ENCODE peak calls at places on chromosomes 11 and 22, in six cellular contexts. F is body of pancreas, X is SK-N-SH, V is A673, E is ascending aorta, J is sigmoid colon. O is an unnamed sample. For H3K27me3, the result is how much of the 10 kb centered on the place peaks cover.

GRCh38 chr11:75911459-75911858 is 96.4 kb downstream of the UVRAG start:
- DNase-seq in F (no peak), X (no peak), V (no peak), E (no peak), J (peak), O (no peak)

GRCh38 chr11:69239320-69240040 is 54.5 kb upstream of the MYEOV start:
- DNase-seq in F (no peak), X (no peak), V (no peak), E (no peak), J (peak), O (no peak)

GRCh38 chr11:43585877-43586608 is 94.5 kb upstream of the HSD17B12 start:
- DNase-seq in F (no peak), X (no peak), V (no peak), E (no peak), J (no peak), O (no peak)

GRCh38 chr11:102253018-102253775 is 64.1 kb upstream of the BIRC3 start:
- DNase-seq in F (no peak), X (no peak), V (no peak), E (no peak), J (no peak), O (no peak)

GRCh38 chr11:69637956-69638871 is 2.7 kb upstream of the CCND1 start:
- DNase-seq in F (peak), X (peak), V (peak), E (no peak), J (peak), O (no peak)

GRCh38 chr11:114883472-114883871 is 205.1 kb downstream of the NXPE2 start:
- DNase-seq in F (no peak), X (no peak), V (no peak), E (no peak), J (no peak), O (no peak)

GRCh38 chr11:45994421-45995341 is 72.2 kb downstream of the LARGE2 start:
- DNase-seq in F (no peak), X (peak), V (no peak), E (no peak), J (no peak), O (no peak)

GRCh38 chr11:64250875-64251721 is at the start of gene PLCB3:
- DNase-seq in F (peak), X (peak), V (peak), E (no peak), J (peak), O (peak)

GRCh38 chr22:49925525-49926128 is 7.2 kb downstream of the CRELD2 start:
- DNase-seq in F (no peak), X (no peak), V (no peak), E (no peak), J (no peak), O (no peak)

GRCh38 chr11:29280452-29280851 is 736.4 kb downstream of the KCNA4 start:
- DNase-seq in F (no peak), X (no peak), V (no peak), E (no peak), J (no peak), O (no peak)

GRCh38 chr11:29282088-29282487 is 734.7 kb downstream of the KCNA4 start:
- DNase-seq in F (no peak), X (no peak), V (peak), E (no peak), J (no peak), O (no peak)

DNA sequence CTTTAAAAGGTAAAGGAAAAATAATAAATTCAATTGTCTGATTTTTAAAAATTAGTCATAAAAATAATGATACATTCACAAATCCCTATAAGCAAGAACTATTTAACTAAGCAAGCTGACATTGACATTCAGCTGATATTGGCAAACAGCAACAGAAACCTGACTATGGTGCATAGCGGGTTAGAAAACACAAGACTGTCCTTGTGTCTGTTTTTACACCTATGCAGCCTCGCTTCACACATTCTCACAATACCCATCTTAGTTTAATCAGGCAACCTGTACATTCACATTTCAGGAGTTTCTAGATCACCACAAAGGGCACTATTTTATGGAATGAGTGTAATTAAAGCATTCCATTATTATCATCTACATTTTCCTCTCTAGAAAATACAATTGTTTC is 737.1 kb downstream of the KCNA4 start:
- DNase-seq in F (no peak), X (no peak), V (no peak), E (no peak), J (no peak), O (no peak)
- H3K27me3 ChIP-seq in F (under half), X (under half), V (under half), E (under half), J (under half), O (under half)

GRCh38 chr22:44068422-44069191 is 44.5 kb downstream of the PARVB start:
- DNase-seq in F (no peak), X (no peak), V (no peak), E (peak), J (no peak), O (no peak)
- TF ChIP-seq CTCF in F (no peak), X (no peak), V (no peak), E (no peak), J (no peak), O (no peak)

DNA sequence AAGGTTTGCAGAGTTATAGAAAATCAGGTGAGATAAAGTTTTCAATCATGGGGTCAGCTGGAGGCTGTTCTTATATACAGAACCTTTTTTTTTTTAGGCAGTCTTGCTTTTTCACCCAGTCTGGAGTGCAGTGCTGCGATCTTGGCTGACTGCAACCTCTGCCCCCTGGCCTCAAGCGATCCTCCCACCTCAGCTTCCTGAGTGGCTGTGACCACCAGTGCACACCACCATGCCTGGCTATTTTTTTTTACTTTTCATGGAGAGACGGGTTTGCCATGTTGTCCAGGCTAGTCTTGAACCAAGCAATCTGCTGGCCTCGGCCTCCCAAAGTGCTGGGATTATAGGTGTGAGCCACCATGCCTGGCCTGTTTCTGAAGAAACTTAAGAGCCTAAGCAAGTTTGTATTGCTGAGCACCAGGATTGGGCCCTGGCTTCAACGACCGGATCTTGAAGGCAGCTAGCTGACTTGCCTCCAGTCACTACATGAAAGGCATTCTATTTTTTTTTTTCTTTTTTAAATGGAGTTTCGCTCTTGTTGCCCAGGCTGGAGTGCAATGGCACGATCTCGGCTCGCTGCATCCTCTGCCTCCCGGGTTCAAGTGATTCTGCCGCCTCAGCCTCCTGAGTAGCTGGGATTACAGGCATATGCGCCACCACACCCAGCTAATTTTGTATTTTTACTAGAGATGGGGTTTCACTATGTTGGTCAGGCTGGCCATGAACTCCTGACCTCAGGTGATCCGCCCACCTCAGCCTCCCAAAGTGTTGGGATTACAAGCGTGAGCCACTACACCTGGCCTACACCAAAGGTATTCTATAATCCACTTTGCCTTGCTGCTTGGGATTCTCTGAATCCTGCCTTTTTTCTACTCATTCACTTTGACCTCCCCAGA is 7.6 kb downstream of the XBP1 start:
- DNase-seq in F (peak), X (no peak), V (no peak), E (no peak), J (no peak), O (no peak)
- H3K27ac ChIP-seq in F (peak), X (no peak), V (no peak), E (no peak), J (no peak), O (no peak)

DNA sequence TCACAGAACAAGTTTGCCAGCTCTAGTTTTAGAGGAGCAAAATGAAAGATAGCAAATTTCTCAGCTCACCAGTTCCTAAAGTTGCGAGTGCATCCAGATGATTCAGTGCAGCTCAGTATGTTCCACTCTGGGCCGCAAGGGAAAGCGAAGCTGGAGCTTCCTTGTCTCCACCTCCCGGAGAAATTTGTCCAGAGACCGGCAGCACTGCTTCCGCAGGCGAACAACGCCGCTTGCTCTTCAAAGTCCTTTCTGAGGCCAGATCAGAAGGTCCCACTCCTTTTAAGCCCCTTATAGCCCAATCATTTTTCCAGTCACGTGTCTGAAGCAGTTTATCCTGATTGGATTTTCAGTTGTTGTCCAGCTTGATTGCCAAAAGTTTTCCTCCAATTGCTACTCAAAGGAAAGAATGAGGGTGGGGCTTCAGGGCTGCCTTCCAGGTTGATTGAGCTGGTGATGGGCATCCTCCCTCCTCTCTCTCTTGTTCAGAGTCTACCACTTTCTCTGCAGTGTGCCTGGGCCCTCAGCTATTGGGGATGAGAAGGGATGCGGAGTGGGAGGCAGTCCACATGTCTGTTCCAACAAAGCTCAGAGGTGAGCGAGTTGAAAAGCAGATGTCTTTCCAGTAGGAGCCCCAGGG is at the start of gene ZNF280A:
- DNase-seq in F (no peak), X (no peak), V (peak), E (no peak), J (no peak), O (no peak)
- H3K27me3 ChIP-seq in F (under half), X (under half), V (under half), E (under half), J (under half), O (under half)

GRCh38 chr11:7904910-7905309 is 26.2 kb downstream of the OR10A6 start:
- DNase-seq in F (no peak), X (no peak), V (no peak), E (no peak), J (no peak), O (no peak)
- TF ChIP-seq CTCF in F (no peak), X (peak), V (peak), E (peak), J (no peak), O (peak)

DNA sequence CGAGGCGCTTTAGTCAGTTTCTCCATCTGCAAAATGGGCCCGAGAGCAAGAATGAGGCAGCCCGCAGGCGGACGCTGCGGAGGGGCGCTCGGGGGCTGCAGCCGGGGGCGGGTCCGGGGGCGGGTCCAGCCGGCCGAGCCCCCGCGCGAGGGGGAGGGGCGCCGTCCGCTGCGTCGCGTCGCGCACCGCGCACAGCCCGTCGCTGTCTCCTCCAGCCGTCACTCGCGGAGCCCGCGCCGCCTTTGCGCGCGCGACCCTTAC is 282 bp downstream of the PC start:
- DNase-seq in F (no peak), X (peak), V (no peak), E (no peak), J (no peak), O (no peak)
- H3K27ac ChIP-seq in F (no peak), X (peak), V (peak), E (no peak), J (peak), O (peak)

DNA sequence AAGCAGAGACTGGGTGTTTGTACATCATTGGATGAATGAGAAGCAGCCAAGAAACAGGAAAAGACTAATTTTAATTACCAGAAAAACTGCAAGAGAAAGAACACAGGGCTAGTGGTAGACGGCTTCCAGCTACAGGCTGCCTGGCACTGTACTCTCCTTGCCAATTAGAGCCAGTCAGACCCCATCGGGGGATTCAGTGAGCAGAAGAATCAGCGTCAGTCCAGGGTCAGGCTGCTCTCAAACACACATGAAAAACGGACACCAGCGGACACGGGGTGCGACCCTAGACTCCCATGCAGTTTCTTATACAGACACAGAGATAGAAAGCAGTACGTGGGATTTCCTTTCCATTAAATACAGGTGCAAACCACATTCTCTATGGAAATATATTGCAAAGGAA is 1.1 kb upstream of the CNTN5 start:
- DNase-seq in F (no peak), X (peak), V (peak), E (no peak), J (no peak), O (no peak)
- H3K27me3 ChIP-seq in F (under half), X (under half), V (under half), E (under half), J (half or more), O (under half)

GRCh38 chr11:126411971-126412381 is 56.5 kb downstream of the ST3GAL4 start:
- DNase-seq in F (no peak), X (no peak), V (no peak), E (no peak), J (no peak), O (peak)
- TF ChIP-seq CTCF in F (no peak), X (no peak), V (no peak), E (no peak), J (no peak), O (peak)

GRCh38 chr11:11450744-11451362 is 97.8 kb upstream of the CSNK2A3 start:
- DNase-seq in F (no peak), X (no peak), V (peak), E (no peak), J (no peak), O (no peak)
- H3K27ac ChIP-seq in F (no peak), X (no peak), V (no peak), E (peak), J (peak), O (no peak)